ENCODE peak calls at places on chromosomes 5 and 9, in ten cellular contexts. One of them, this sample, is unnamed.
A peak's percentile ranks its signal among the peaks of the same experiment; 100 is the strongest.

GRCh38 chr5:179759961-179760541 is 27.4 kb downstream of the MAML1 start:
- DNase-seq in anterior cingulate cortex: no peak
- DNase-seq in left cardiac atrium: no peak
- DNase-seq in OCI-LY7: no peak
- DNase-seq in dorsolateral prefrontal cortex: no peak
- DNase-seq in posterior cingulate gyrus: no peak
- DNase-seq in stimulated activated CD4-positive, alpha-beta T cell treated with anti-CD3 and anti-CD28 coated beads, Interleukin-2, amount 100 ng/mL, for 48 hours: peak; percentile 8
- DNase-seq in bronchial epithelial cell: no peak
- DNase-seq in T-helper 2 cell: no peak
- DNase-seq in astrocyte of the hippocampus: no peak
- DNase-seq in this sample: no peak

GRCh38 chr9:70105142-70105541 is 61.5 kb downstream of the MAMDC2 start:
- DNase-seq in anterior cingulate cortex: no peak
- DNase-seq in dorsolateral prefrontal cortex: no peak
- DNase-seq in bronchial epithelial cell: no peak
- DNase-seq in left cardiac atrium: no peak
- DNase-seq in T-helper 2 cell: no peak
- DNase-seq in OCI-LY7: no peak
- DNase-seq in posterior cingulate gyrus: no peak
- DNase-seq in astrocyte of the hippocampus: no peak
- DNase-seq in stimulated activated CD4-positive, alpha-beta T cell treated with anti-CD3 and anti-CD28 coated beads, Interleukin-2, amount 100 ng/mL, for 48 hours: no peak
- DNase-seq in this sample: no peak

GRCh38 chr9:129988607-129989361 is 54.2 kb downstream of the FNBP1 start:
- DNase-seq in bronchial epithelial cell: no peak
- DNase-seq in dorsolateral prefrontal cortex: no peak
- DNase-seq in T-helper 2 cell: no peak
- DNase-seq in posterior cingulate gyrus: no peak
- DNase-seq in OCI-LY7: peak; percentile 90
- DNase-seq in anterior cingulate cortex: no peak
- DNase-seq in astrocyte of the hippocampus: no peak
- DNase-seq in stimulated activated CD4-positive, alpha-beta T cell treated with anti-CD3 and anti-CD28 coated beads, Interleukin-2, amount 100 ng/mL, for 48 hours: no peak
- DNase-seq in left cardiac atrium: no peak
- DNase-seq in this sample: no peak

GRCh38 chr9:17065062-17065461 is 69.8 kb upstream of the CNTLN start:
- DNase-seq in astrocyte of the hippocampus: no peak
- DNase-seq in posterior cingulate gyrus: no peak
- DNase-seq in left cardiac atrium: peak; percentile 48
- DNase-seq in bronchial epithelial cell: peak; percentile 42
- DNase-seq in anterior cingulate cortex: no peak
- DNase-seq in stimulated activated CD4-positive, alpha-beta T cell treated with anti-CD3 and anti-CD28 coated beads, Interleukin-2, amount 100 ng/mL, for 48 hours: no peak
- DNase-seq in OCI-LY7: no peak
- DNase-seq in T-helper 2 cell: no peak
- DNase-seq in dorsolateral prefrontal cortex: no peak
- DNase-seq in this sample: no peak

GRCh38 chr5:32604800-32605765 is 19.7 kb downstream of the SUB1 start:
- DNase-seq in anterior cingulate cortex: no peak
- DNase-seq in left cardiac atrium: no peak
- DNase-seq in OCI-LY7: no peak
- DNase-seq in astrocyte of the hippocampus: no peak
- DNase-seq in bronchial epithelial cell: no peak
- DNase-seq in posterior cingulate gyrus: no peak
- DNase-seq in stimulated activated CD4-positive, alpha-beta T cell treated with anti-CD3 and anti-CD28 coated beads, Interleukin-2, amount 100 ng/mL, for 48 hours: no peak
- DNase-seq in dorsolateral prefrontal cortex: no peak
- DNase-seq in T-helper 2 cell: no peak
- DNase-seq in this sample: no peak

GRCh38 chr9:35112257-35113020 is 3.2 kb downstream of the ATOSB start:
- DNase-seq in OCI-LY7: no peak
- DNase-seq in left cardiac atrium: peak; percentile 60
- DNase-seq in stimulated activated CD4-positive, alpha-beta T cell treated with anti-CD3 and anti-CD28 coated beads, Interleukin-2, amount 100 ng/mL, for 48 hours: no peak
- DNase-seq in posterior cingulate gyrus: no peak
- DNase-seq in bronchial epithelial cell: peak; percentile 84
- DNase-seq in dorsolateral prefrontal cortex: no peak
- DNase-seq in T-helper 2 cell: no peak
- DNase-seq in astrocyte of the hippocampus: peak; percentile 51
- DNase-seq in anterior cingulate cortex: no peak
- DNase-seq in this sample: peak; percentile 47

GRCh38 chr9:15403155-15403554 is 19.5 kb upstream of the SNAPC3 start:
- DNase-seq in OCI-LY7: peak; percentile 55
- DNase-seq in stimulated activated CD4-positive, alpha-beta T cell treated with anti-CD3 and anti-CD28 coated beads, Interleukin-2, amount 100 ng/mL, for 48 hours: no peak
- DNase-seq in posterior cingulate gyrus: no peak
- DNase-seq in astrocyte of the hippocampus: no peak
- DNase-seq in T-helper 2 cell: no peak
- DNase-seq in dorsolateral prefrontal cortex: no peak
- DNase-seq in bronchial epithelial cell: peak; percentile 29
- DNase-seq in anterior cingulate cortex: no peak
- DNase-seq in left cardiac atrium: no peak
- DNase-seq in this sample: no peak

GRCh38 chr5:116543501-116543900 is 31.1 kb downstream of the SEMA6A start:
- DNase-seq in left cardiac atrium: no peak
- DNase-seq in OCI-LY7: no peak
- DNase-seq in bronchial epithelial cell: peak; percentile 71
- DNase-seq in anterior cingulate cortex: no peak
- DNase-seq in astrocyte of the hippocampus: peak; percentile 64
- DNase-seq in dorsolateral prefrontal cortex: no peak
- DNase-seq in T-helper 2 cell: no peak
- DNase-seq in posterior cingulate gyrus: no peak
- DNase-seq in stimulated activated CD4-positive, alpha-beta T cell treated with anti-CD3 and anti-CD28 coated beads, Interleukin-2, amount 100 ng/mL, for 48 hours: no peak
- DNase-seq in this sample: peak; percentile 33

GRCh38 chr5:102450313-102450990 is 48.3 kb downstream of the SLCO6A1 start:
- DNase-seq in T-helper 2 cell: no peak
- DNase-seq in OCI-LY7: no peak
- DNase-seq in posterior cingulate gyrus: no peak
- DNase-seq in dorsolateral prefrontal cortex: no peak
- DNase-seq in stimulated activated CD4-positive, alpha-beta T cell treated with anti-CD3 and anti-CD28 coated beads, Interleukin-2, amount 100 ng/mL, for 48 hours: no peak
- DNase-seq in anterior cingulate cortex: no peak
- DNase-seq in astrocyte of the hippocampus: peak; percentile 13
- DNase-seq in left cardiac atrium: no peak
- DNase-seq in bronchial epithelial cell: peak; percentile 0
- DNase-seq in this sample: peak; percentile 13

GRCh38 chr5:52673495-52673894 is 114.2 kb upstream of the ITGA1 start:
- DNase-seq in OCI-LY7: no peak
- DNase-seq in left cardiac atrium: no peak
- DNase-seq in T-helper 2 cell: no peak
- DNase-seq in dorsolateral prefrontal cortex: no peak
- DNase-seq in stimulated activated CD4-positive, alpha-beta T cell treated with anti-CD3 and anti-CD28 coated beads, Interleukin-2, amount 100 ng/mL, for 48 hours: no peak
- DNase-seq in anterior cingulate cortex: no peak
- DNase-seq in posterior cingulate gyrus: no peak
- DNase-seq in astrocyte of the hippocampus: no peak
- DNase-seq in bronchial epithelial cell: no peak
- DNase-seq in this sample: no peak

GRCh38 chr9:126148994-126149393 is 177.6 kb upstream of the MVB12B start:
- DNase-seq in posterior cingulate gyrus: no peak
- DNase-seq in stimulated activated CD4-positive, alpha-beta T cell treated with anti-CD3 and anti-CD28 coated beads, Interleukin-2, amount 100 ng/mL, for 48 hours: no peak
- DNase-seq in T-helper 2 cell: no peak
- DNase-seq in dorsolateral prefrontal cortex: no peak
- DNase-seq in left cardiac atrium: no peak
- DNase-seq in astrocyte of the hippocampus: no peak
- DNase-seq in anterior cingulate cortex: no peak
- DNase-seq in bronchial epithelial cell: no peak
- DNase-seq in OCI-LY7: no peak
- DNase-seq in this sample: no peak

GRCh38 chr9:109272045-109272444 is 48.8 kb downstream of the EPB41L4B start:
- DNase-seq in anterior cingulate cortex: no peak
- DNase-seq in OCI-LY7: no peak
- DNase-seq in astrocyte of the hippocampus: no peak
- DNase-seq in bronchial epithelial cell: no peak
- DNase-seq in T-helper 2 cell: no peak
- DNase-seq in dorsolateral prefrontal cortex: no peak
- DNase-seq in posterior cingulate gyrus: no peak
- DNase-seq in left cardiac atrium: no peak
- DNase-seq in stimulated activated CD4-positive, alpha-beta T cell treated with anti-CD3 and anti-CD28 coated beads, Interleukin-2, amount 100 ng/mL, for 48 hours: no peak
- DNase-seq in this sample: no peak

GRCh38 chr5:80632700-80633099 is 21.8 kb upstream of the MSH3 start:
- DNase-seq in anterior cingulate cortex: no peak
- DNase-seq in stimulated activated CD4-positive, alpha-beta T cell treated with anti-CD3 and anti-CD28 coated beads, Interleukin-2, amount 100 ng/mL, for 48 hours: no peak
- DNase-seq in astrocyte of the hippocampus: no peak
- DNase-seq in dorsolateral prefrontal cortex: no peak
- DNase-seq in OCI-LY7: no peak
- DNase-seq in T-helper 2 cell: no peak
- DNase-seq in bronchial epithelial cell: no peak
- DNase-seq in posterior cingulate gyrus: no peak
- DNase-seq in left cardiac atrium: no peak
- DNase-seq in this sample: no peak

GRCh38 chr9:107336718-107337360 is 53.8 kb downstream of the RAD23B start:
- DNase-seq in posterior cingulate gyrus: no peak
- DNase-seq in dorsolateral prefrontal cortex: no peak
- DNase-seq in astrocyte of the hippocampus: peak; percentile 87
- DNase-seq in T-helper 2 cell: no peak
- DNase-seq in anterior cingulate cortex: no peak
- DNase-seq in stimulated activated CD4-positive, alpha-beta T cell treated with anti-CD3 and anti-CD28 coated beads, Interleukin-2, amount 100 ng/mL, for 48 hours: no peak
- DNase-seq in OCI-LY7: no peak
- DNase-seq in left cardiac atrium: no peak
- DNase-seq in bronchial epithelial cell: peak; percentile 82
- DNase-seq in this sample: peak; percentile 46